ENCODE peak calls at places on chromosomes 6 and 20, in four cellular contexts. One of them, this sample, is unnamed.

GRCh38 chr6:128570439-128571063 is 50.2 kb upstream of the PTPRK start:
- DNase-seq in H1: no peak
- DNase-seq in IMR-90: no peak
- DNase-seq in H9: no peak
- DNase-seq in this sample: no peak

GRCh38 chr20:32646486-32646885 is 27.3 kb downstream of the C20orf203 start:
- DNase-seq in H1: no peak
- DNase-seq in H9: no peak
- DNase-seq in IMR-90: no peak
- DNase-seq in this sample: peak; percentile 78

GRCh38 chr20:48574383-48574782 is 253.4 kb downstream of the PREX1 start:
- DNase-seq in H9: peak; percentile 70
- DNase-seq in H1: no peak
- DNase-seq in IMR-90: no peak
- DNase-seq in this sample: peak; percentile 84

GRCh38 chr6:34057790-34058189 is 88.1 kb downstream of the GRM4 start:
- DNase-seq in IMR-90: no peak
- DNase-seq in H9: no peak
- DNase-seq in H1: no peak
- DNase-seq in this sample: no peak

GRCh38 chr6:155959898-155960297 is 504.3 kb upstream of the NOX3 start:
- DNase-seq in IMR-90: no peak
- DNase-seq in H9: no peak
- DNase-seq in H1: no peak
- DNase-seq in this sample: no peak

GRCh38 chr6:41370488-41371111 is 35.2 kb downstream of the NCR2 start:
- DNase-seq in IMR-90: no peak
- DNase-seq in H1: no peak
- DNase-seq in H9: no peak
- DNase-seq in this sample: peak; percentile 80

GRCh38 chr20:63309261-63310071 is 16.5 kb downstream of the COL20A1 start:
- DNase-seq in IMR-90: peak; percentile 24
- DNase-seq in H9: peak; percentile 73
- DNase-seq in H1: no peak
- DNase-seq in this sample: peak; percentile 25

GRCh38 chr6:167815296-167815980 is 11.3 kb upstream of the AFDN start:
- DNase-seq in H9: no peak
- DNase-seq in IMR-90: no peak
- DNase-seq in H1: no peak
- DNase-seq in this sample: no peak

GRCh38 chr6:28369463-28369862 is 19.7 kb downstream of the ZKSCAN3 start:
- DNase-seq in H9: no peak
- DNase-seq in H1: no peak
- DNase-seq in IMR-90: no peak
- DNase-seq in this sample: no peak

GRCh38 chr6:143262859-143263258 is 187.6 kb downstream of the ADAT2 start:
- DNase-seq in H9: no peak
- DNase-seq in H1: no peak
- DNase-seq in IMR-90: no peak
- DNase-seq in this sample: no peak

GRCh38 chr6:162271922-162272321 is 455.6 kb downstream of the PRKN start:
- DNase-seq in H9: no peak
- DNase-seq in IMR-90: no peak
- DNase-seq in H1: no peak
- DNase-seq in this sample: peak; percentile 33

GRCh38 chr6:25889877-25890853 is 16.1 kb upstream of the SLC17A3 start:
- DNase-seq in IMR-90: peak; percentile 17
- DNase-seq in H1: no peak
- DNase-seq in H9: no peak
- DNase-seq in this sample: peak; percentile 67

GRCh38 chr20:44629542-44629941 is 22.0 kb downstream of the ADA start:
- DNase-seq in H9: no peak
- DNase-seq in H1: no peak
- DNase-seq in IMR-90: no peak
- DNase-seq in this sample: no peak

GRCh38 chr6:113856571-113857564 is at the start of gene MARCKS:
- DNase-seq in IMR-90: peak; percentile 92
- DNase-seq in H1: no peak
- DNase-seq in H9: peak; percentile 82
- DNase-seq in this sample: peak; percentile 90

GRCh38 chr6:111711476-111711875 is 105.8 kb upstream of the TRAF3IP2 start:
- DNase-seq in H1: no peak
- DNase-seq in IMR-90: no peak
- DNase-seq in H9: no peak
- DNase-seq in this sample: no peak

GRCh38 chr6:151442359-151442758 is 9.6 kb downstream of the RMND1 start:
- DNase-seq in H9: no peak
- DNase-seq in IMR-90: no peak
- DNase-seq in H1: no peak
- DNase-seq in this sample: no peak

GRCh38 chr20:45300961-45301360 is 5.7 kb upstream of the RBPJL start:
- DNase-seq in IMR-90: peak; percentile 19
- DNase-seq in H1: no peak
- DNase-seq in H9: peak; percentile 90
- DNase-seq in this sample: peak; percentile 95

GRCh38 chr6:137820952-137821351 is 46.1 kb upstream of the TNFAIP3 start:
- DNase-seq in H1: no peak
- DNase-seq in H9: no peak
- DNase-seq in IMR-90: peak; percentile 23
- DNase-seq in this sample: no peak

GRCh38 chr6:27582928-27583725 is 110.2 kb upstream of the ZNF184 start:
- DNase-seq in IMR-90: peak; percentile 71
- DNase-seq in H1: no peak
- DNase-seq in H9: peak; percentile 65
- DNase-seq in this sample: peak; percentile 82

GRCh38 chr20:51864967-51865366 is 62.6 kb upstream of the SALL4 start:
- DNase-seq in IMR-90: no peak
- DNase-seq in H1: no peak
- DNase-seq in H9: peak; percentile 40
- DNase-seq in this sample: no peak

GRCh38 chr6:151109361-151109760 is 130.4 kb upstream of the AKAP12 start:
- DNase-seq in IMR-90: peak; percentile 84
- DNase-seq in H9: no peak
- DNase-seq in H1: no peak
- DNase-seq in this sample: no peak

GRCh38 chr6:30820196-30820595 is 64.1 kb upstream of the DDR1 start:
- DNase-seq in H1: no peak
- DNase-seq in H9: no peak
- DNase-seq in IMR-90: peak; percentile 80
- DNase-seq in this sample: peak; percentile 60

GRCh38 chr20:51412333-51412761 is 130.2 kb downstream of the NFATC2 start:
- DNase-seq in H1: no peak
- DNase-seq in IMR-90: peak; percentile 52
- DNase-seq in H9: no peak
- DNase-seq in this sample: no peak

GRCh38 chr20:37384683-37385174 is 38.8 kb downstream of the SRC start:
- DNase-seq in H1: no peak
- DNase-seq in IMR-90: peak; percentile 38
- DNase-seq in H9: peak; percentile 68
- DNase-seq in this sample: peak; percentile 64

GRCh38 chr20:37382539-37383120 is 36.7 kb downstream of the SRC start:
- DNase-seq in H9: no peak
- DNase-seq in IMR-90: no peak
- DNase-seq in H1: no peak
- DNase-seq in this sample: no peak

GRCh38 chr20:37381621-37382538 is 35.9 kb downstream of the SRC start:
- DNase-seq in H1: no peak
- DNase-seq in H9: no peak
- DNase-seq in IMR-90: no peak
- DNase-seq in this sample: no peak

GRCh38 chr20:37385176-37385575 is 39.2 kb downstream of the SRC start:
- DNase-seq in H9: no peak
- DNase-seq in IMR-90: no peak
- DNase-seq in H1: no peak
- DNase-seq in this sample: no peak

DNA sequence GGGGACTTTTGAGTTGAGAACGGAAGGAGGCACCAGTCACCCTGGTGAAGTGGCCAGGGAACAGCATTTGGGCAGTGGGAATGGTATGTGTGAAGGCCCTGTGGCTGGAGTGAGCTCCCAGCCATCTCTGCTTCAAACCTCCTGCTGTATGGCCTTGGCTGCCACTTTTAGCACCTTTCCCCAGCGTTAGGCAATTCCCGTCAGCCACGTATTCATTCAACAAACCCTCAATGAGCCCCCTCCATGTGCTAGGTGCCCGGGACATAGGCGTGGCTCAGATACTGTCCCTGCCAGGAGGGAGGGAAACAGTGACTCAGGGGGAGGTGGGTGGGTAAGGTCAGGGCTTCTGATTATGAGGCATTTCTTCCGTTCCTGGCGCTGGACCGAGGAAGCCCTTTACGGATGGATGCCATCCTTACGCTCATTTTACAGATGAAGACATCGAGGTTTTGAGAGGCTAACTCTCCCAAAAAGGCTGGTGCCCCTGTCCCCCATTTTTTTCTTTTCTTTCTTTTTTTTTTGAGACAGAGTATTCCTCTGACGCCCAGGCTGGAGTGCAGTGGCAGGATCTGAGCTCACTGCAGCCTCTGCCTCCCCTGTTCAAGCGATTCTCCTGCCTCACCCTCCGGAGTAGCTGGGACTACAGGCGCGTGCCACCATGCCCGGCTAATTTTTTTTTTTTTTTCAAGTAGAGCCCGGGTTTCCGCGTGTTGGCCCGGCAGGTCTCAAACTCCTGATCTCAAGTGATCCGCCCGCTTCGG is 37.5 kb downstream of the SRC start:
- DNase-seq in H9: no peak
- DNase-seq in H1: no peak
- DNase-seq in IMR-90: peak; percentile 18
- DNase-seq in this sample: no peak
- H3K56ac ChIP-seq in H9: no peak overlapping the region
- H3K56ac ChIP-seq in H1: no peak overlapping the region
- H3K56ac ChIP-seq in IMR-90: no peak overlapping the region
- H3K56ac ChIP-seq in this sample: peak overlapping the region; percentile 78

DNA sequence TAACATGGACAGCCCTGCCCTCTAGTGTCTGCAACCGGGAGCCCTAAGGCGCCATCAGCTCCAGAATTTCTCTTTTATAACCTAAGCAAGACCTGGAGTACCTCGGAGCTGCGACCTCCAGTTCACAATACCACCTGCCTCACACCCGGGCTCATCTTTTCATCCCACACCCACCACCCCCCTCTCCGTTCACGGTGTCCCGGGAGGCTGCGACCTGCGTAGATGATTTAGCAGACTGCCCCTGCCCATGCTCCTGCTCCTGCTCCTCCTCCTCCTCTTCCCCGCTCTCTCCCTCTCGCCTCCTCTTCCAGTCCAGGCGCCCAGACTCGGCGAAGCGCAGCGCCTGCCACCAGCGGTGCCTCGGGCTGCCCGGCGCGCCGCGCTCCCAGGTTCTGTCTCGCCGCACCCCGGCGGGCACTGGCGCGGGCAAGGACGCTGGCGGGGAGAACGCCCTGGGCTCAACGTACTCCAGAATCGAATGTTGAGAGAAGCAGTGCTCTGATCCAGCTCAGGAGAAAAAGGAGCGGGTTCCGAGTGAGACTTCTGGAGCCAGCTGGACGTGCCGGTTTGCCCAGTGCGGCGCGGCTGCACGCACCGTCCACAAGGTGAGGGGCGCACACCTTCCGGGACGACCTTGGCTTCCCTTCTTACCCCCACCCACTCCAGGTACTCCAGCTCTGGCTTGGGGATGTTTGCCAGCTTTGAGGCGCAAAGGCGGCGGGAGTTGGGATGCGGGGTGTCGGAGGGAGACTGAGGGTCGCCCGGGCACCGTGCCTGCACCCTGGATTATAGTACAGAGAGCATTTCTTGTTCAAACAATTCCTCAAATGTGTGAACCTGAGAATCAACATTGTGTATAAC is at the start of gene HTR1E:
- DNase-seq in H1: no peak
- DNase-seq in H9: peak; percentile 95
- DNase-seq in IMR-90: peak; percentile 2
- DNase-seq in this sample: no peak
- H3K23ac ChIP-seq in H1: no peak within 1 kb of the TSS
- H3K23ac ChIP-seq in H9: no peak within 1 kb of the TSS
- H3K23ac ChIP-seq in IMR-90: no peak within 1 kb of the TSS
- H3K23ac ChIP-seq in this sample: no peak within 1 kb of the TSS

DNA sequence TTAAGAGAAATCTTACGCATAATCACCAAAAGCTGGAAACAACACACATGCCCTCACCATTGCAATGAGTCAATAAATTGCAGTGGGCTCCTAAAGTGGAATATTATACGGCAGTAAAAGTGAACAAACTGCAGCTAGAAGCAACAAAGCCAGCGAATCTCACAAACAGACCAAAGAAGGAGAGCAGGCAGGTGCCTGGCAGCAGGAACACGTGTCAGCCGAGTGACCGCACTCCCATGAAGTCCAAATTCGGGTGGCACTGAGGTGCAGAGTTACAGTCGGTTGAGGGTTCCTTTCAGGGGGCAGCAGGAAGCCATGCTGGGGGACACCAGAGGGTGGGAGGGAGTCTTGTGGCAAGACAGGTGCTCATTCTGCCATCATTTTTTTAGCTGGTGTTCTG is 313.1 kb downstream of the TAF4 start:
- DNase-seq in IMR-90: no peak
- DNase-seq in H1: no peak
- DNase-seq in H9: no peak
- DNase-seq in this sample: no peak
- H3K4ac ChIP-seq in IMR-90: no peak overlapping the region
- H3K4ac ChIP-seq in H1: no peak overlapping the region
- H3K4ac ChIP-seq in H9: no peak overlapping the region
- H3K4ac ChIP-seq in this sample: no peak overlapping the region

GRCh38 chr6:8110117-8110721 is 7.9 kb upstream of the EEF1E1 start:
- DNase-seq in H9: no peak
- DNase-seq in IMR-90: no peak
- DNase-seq in H1: no peak
- DNase-seq in this sample: no peak
- H3K56ac ChIP-seq in H9: no peak overlapping the region
- H3K56ac ChIP-seq in IMR-90: no peak overlapping the region
- H3K56ac ChIP-seq in H1: no peak overlapping the region
- H3K56ac ChIP-seq in this sample: no peak overlapping the region

This sample was measured in mesendoderm.